ENCODE peak calls at places on chromosomes 11 and 22, in five cellular contexts. One of them, this sample, is unnamed.
A peak's percentile ranks its signal among the peaks of the same experiment; 100 is the strongest.

GRCh38 chr11:85627998-85628770 is at the start of gene TMEM126B:
- DNase-seq in kidney tubule cell: peak; percentile 98
- DNase-seq in activated naive CD4-positive, alpha-beta T cell treated with anti-CD3 and anti-CD28 coated beads, Interleukin-2, amount 50 U/mL, for 16 hours: peak; percentile 98
- DNase-seq in naive thymus-derived CD8-positive, alpha-beta T cell: peak; percentile 94
- DNase-seq in activated CD4-positive, CD25-positive, alpha-beta regulatory T cell: peak; percentile 88
- DNase-seq in this sample: peak; percentile 99

GRCh38 chr11:126054412-126054811 is 8.3 kb downstream of the CDON start:
- DNase-seq in kidney tubule cell: no peak
- DNase-seq in activated naive CD4-positive, alpha-beta T cell treated with anti-CD3 and anti-CD28 coated beads, Interleukin-2, amount 50 U/mL, for 16 hours: no peak
- DNase-seq in naive thymus-derived CD8-positive, alpha-beta T cell: no peak
- DNase-seq in activated CD4-positive, CD25-positive, alpha-beta regulatory T cell: no peak
- DNase-seq in this sample: no peak

GRCh38 chr11:112085822-112086421 is 634 bp downstream of the TIMM8B start:
- DNase-seq in kidney tubule cell: peak; percentile 51
- DNase-seq in activated naive CD4-positive, alpha-beta T cell treated with anti-CD3 and anti-CD28 coated beads, Interleukin-2, amount 50 U/mL, for 16 hours: peak; percentile 54
- DNase-seq in naive thymus-derived CD8-positive, alpha-beta T cell: no peak
- DNase-seq in activated CD4-positive, CD25-positive, alpha-beta regulatory T cell: no peak
- DNase-seq in this sample: peak; percentile 25

GRCh38 chr11:72738199-72739141 is 13.7 kb downstream of the ARAP1 start:
- DNase-seq in kidney tubule cell: peak; percentile 40
- DNase-seq in activated naive CD4-positive, alpha-beta T cell treated with anti-CD3 and anti-CD28 coated beads, Interleukin-2, amount 50 U/mL, for 16 hours: no peak
- DNase-seq in naive thymus-derived CD8-positive, alpha-beta T cell: no peak
- DNase-seq in activated CD4-positive, CD25-positive, alpha-beta regulatory T cell: no peak
- DNase-seq in this sample: peak; percentile 40

GRCh38 chr22:36432592-36433317 is 45.0 kb upstream of the MYH9 start:
- DNase-seq in kidney tubule cell: no peak
- DNase-seq in activated naive CD4-positive, alpha-beta T cell treated with anti-CD3 and anti-CD28 coated beads, Interleukin-2, amount 50 U/mL, for 16 hours: no peak
- DNase-seq in naive thymus-derived CD8-positive, alpha-beta T cell: no peak
- DNase-seq in activated CD4-positive, CD25-positive, alpha-beta regulatory T cell: no peak
- DNase-seq in this sample: no peak

GRCh38 chr11:44484211-44484610 is 81.3 kb upstream of the CD82 start:
- DNase-seq in kidney tubule cell: peak; percentile 10
- DNase-seq in activated naive CD4-positive, alpha-beta T cell treated with anti-CD3 and anti-CD28 coated beads, Interleukin-2, amount 50 U/mL, for 16 hours: no peak
- DNase-seq in naive thymus-derived CD8-positive, alpha-beta T cell: no peak
- DNase-seq in activated CD4-positive, CD25-positive, alpha-beta regulatory T cell: no peak
- DNase-seq in this sample: peak; percentile 12

GRCh38 chr11:69417211-69418085 is 64.0 kb upstream of the LINC01488 start:
- DNase-seq in kidney tubule cell: no peak
- DNase-seq in activated naive CD4-positive, alpha-beta T cell treated with anti-CD3 and anti-CD28 coated beads, Interleukin-2, amount 50 U/mL, for 16 hours: no peak
- DNase-seq in naive thymus-derived CD8-positive, alpha-beta T cell: no peak
- DNase-seq in activated CD4-positive, CD25-positive, alpha-beta regulatory T cell: no peak
- DNase-seq in this sample: no peak

GRCh38 chr11:94700631-94701030 is 67.5 kb upstream of the AMOTL1 start:
- DNase-seq in kidney tubule cell: no peak
- DNase-seq in activated naive CD4-positive, alpha-beta T cell treated with anti-CD3 and anti-CD28 coated beads, Interleukin-2, amount 50 U/mL, for 16 hours: no peak
- DNase-seq in naive thymus-derived CD8-positive, alpha-beta T cell: no peak
- DNase-seq in activated CD4-positive, CD25-positive, alpha-beta regulatory T cell: no peak
- DNase-seq in this sample: no peak

GRCh38 chr11:99973993-99974392 is 713.1 kb upstream of the ARHGAP42 start:
- DNase-seq in kidney tubule cell: peak; percentile 85
- DNase-seq in activated naive CD4-positive, alpha-beta T cell treated with anti-CD3 and anti-CD28 coated beads, Interleukin-2, amount 50 U/mL, for 16 hours: no peak
- DNase-seq in naive thymus-derived CD8-positive, alpha-beta T cell: no peak
- DNase-seq in activated CD4-positive, CD25-positive, alpha-beta regulatory T cell: no peak
- DNase-seq in this sample: no peak

GRCh38 chr11:124669193-124669592 is 4.3 kb downstream of the SIAE start:
- DNase-seq in kidney tubule cell: peak; percentile 74
- DNase-seq in activated naive CD4-positive, alpha-beta T cell treated with anti-CD3 and anti-CD28 coated beads, Interleukin-2, amount 50 U/mL, for 16 hours: no peak
- DNase-seq in naive thymus-derived CD8-positive, alpha-beta T cell: peak; percentile 67
- DNase-seq in activated CD4-positive, CD25-positive, alpha-beta regulatory T cell: peak; percentile 2
- DNase-seq in this sample: peak; percentile 76

GRCh38 chr22:27057717-27058116 is 400.3 kb downstream of the MIAT start:
- DNase-seq in kidney tubule cell: no peak
- DNase-seq in activated naive CD4-positive, alpha-beta T cell treated with anti-CD3 and anti-CD28 coated beads, Interleukin-2, amount 50 U/mL, for 16 hours: no peak
- DNase-seq in naive thymus-derived CD8-positive, alpha-beta T cell: no peak
- DNase-seq in activated CD4-positive, CD25-positive, alpha-beta regulatory T cell: no peak
- DNase-seq in this sample: no peak